ENCODE peak calls at places on chromosomes 2 and 18, in four cellular contexts. C is K562, J is WTC11, B is H1. K is an unnamed sample.

GRCh38 chr18:48801728-48802542 is 148.8 kb downstream of the SMAD7 start:
- DNase-seq in C (no peak), J (peak), B (no peak), K (no peak)

GRCh38 chr18:22838639-22839487 is 94.3 kb upstream of the RBBP8 start:
- DNase-seq in C (no peak), J (no peak), B (no peak), K (no peak)

GRCh38 chr18:3554811-3555427 is 104.9 kb downstream of the TGIF1 start:
- DNase-seq in C (no peak), J (no peak), B (no peak), K (no peak)

GRCh38 chr2:232623768-232624553 is 9.4 kb upstream of the EFHD1 start:
- DNase-seq in C (no peak), J (no peak), B (no peak), K (no peak)

GRCh38 chr2:39118786-39119499 is 1.9 kb downstream of the SOS1 start:
- DNase-seq in C (no peak), J (no peak), B (no peak), K (peak)

GRCh38 chr2:188786368-188786781 is 187.8 kb upstream of the COL3A1 start:
- DNase-seq in C (no peak), J (no peak), B (no peak), K (peak)

GRCh38 chr18:65761636-65762310 is 11.0 kb downstream of the CDH7 start:
- DNase-seq in C (no peak), J (no peak), B (no peak), K (no peak)

GRCh38 chr2:66553370-66553769 is 118.4 kb downstream of the MEIS1 start:
- DNase-seq in C (no peak), J (no peak), B (no peak), K (peak)

GRCh38 chr2:192773044-192773443 is 578.3 kb upstream of the TMEFF2 start:
- DNase-seq in C (no peak), J (no peak), B (no peak), K (no peak)
- TF ChIP-seq MAX in C (no peak), J (no peak), B (no peak), K (no peak)

DNA sequence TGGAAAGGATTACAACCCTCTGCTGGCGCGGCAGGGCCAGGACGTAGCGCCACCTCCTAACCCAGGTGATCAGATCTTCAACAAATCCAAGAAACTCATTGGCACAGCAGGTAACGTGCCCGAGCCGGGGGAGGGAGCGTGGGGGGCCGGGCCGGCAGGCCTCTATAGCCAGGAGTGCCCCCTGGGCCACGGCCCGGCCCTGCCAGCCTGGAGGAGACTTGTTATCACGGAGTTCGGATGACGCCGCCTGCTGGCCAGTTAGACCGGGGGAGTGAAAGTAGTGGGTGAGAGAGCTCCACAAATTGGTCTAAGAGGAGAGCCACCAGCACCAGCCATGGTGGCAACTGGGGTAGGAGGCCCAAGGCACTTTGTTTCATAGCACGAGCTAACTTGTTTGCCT is 8.6 kb upstream of the TMEM214 start:
- DNase-seq in C (no peak), J (peak), B (peak), K (no peak)
- TF ChIP-seq MAX in C (no peak), J (no peak), B (no peak), K (no peak)

GRCh38 chr18:28858248-28858647 is 681.3 kb upstream of the CDH2 start:
- DNase-seq in C (no peak), J (no peak), B (no peak), K (no peak)

GRCh38 chr18:28855989-28856388 is 679.1 kb upstream of the CDH2 start:
- DNase-seq in C (no peak), J (no peak), B (no peak), K (no peak)

GRCh38 chr18:28854964-28855363 is 678.0 kb upstream of the CDH2 start:
- DNase-seq in C (no peak), J (no peak), B (no peak), K (no peak)

DNA sequence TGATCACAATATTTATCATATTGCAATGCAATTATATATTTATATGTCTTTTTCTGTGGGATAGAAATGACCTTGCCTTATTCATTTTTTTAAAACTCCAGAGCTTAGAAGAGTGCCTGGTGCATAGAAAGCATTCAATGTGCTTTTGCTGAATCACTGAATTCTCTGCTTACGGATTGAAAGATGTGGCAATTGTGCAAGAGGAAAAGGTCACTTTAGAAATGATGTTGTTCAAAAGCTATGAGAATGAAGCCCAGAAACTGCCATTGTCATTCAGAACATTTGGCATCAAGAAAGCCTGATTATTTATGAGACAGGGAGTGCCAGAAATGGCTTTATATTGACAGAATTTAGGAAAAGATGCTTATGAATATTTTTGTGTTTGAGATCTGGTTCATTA is 678.6 kb upstream of the CDH2 start:
- DNase-seq in C (no peak), J (no peak), B (no peak), K (no peak)
- TF ChIP-seq MAX in C (no peak), J (no peak), B (no peak), K (no peak)

GRCh38 chr2:24918326-24919099 is 1.5 kb downstream of the ADCY3 start:
- DNase-seq in C (no peak), J (no peak), B (no peak), K (no peak)

GRCh38 chr2:24917731-24918325 is 2.2 kb downstream of the ADCY3 start:
- DNase-seq in C (no peak), J (no peak), B (no peak), K (no peak)

GRCh38 chr2:24919977-24920812 is at the start of gene ADCY3:
- DNase-seq in C (peak), J (peak), B (no peak), K (no peak)

GRCh38 chr2:24920813-24921441 is 890 bp upstream of the ADCY3 start:
- DNase-seq in C (no peak), J (peak), B (no peak), K (peak)

GRCh38 chr2:24919100-24919976 is 699 bp downstream of the ADCY3 start:
- DNase-seq in C (peak), J (no peak), B (no peak), K (no peak)
- TF ChIP-seq MAX in C (peak), J (no peak), B (peak), K (no peak)

K was measured in endothelial cell of umbilical vein.